ENCODE peak calls at places on chromosomes 3 and 15, in four cellular contexts. One of them, this sample, is unnamed.

GRCh38 chr3:58572634-58573230 is 4.5 kb downstream of the FAM107A start:
- DNase-seq in mesenteric fat pad: no peak
- DNase-seq in cerebellum: no peak
- DNase-seq in NCI-H1105 treated with DMSO at 0.1 percent for 48 hours: no peak
- DNase-seq in this sample: no peak

GRCh38 chr3:25229584-25229983 is 198.5 kb upstream of the RARB start:
- DNase-seq in NCI-H1105 treated with DMSO at 0.1 percent for 48 hours: no peak
- DNase-seq in cerebellum: no peak
- DNase-seq in mesenteric fat pad: no peak
- DNase-seq in this sample: no peak

GRCh38 chr15:92958105-92958504 is 58.0 kb downstream of the CHD2 start:
- DNase-seq in NCI-H1105 treated with DMSO at 0.1 percent for 48 hours: no peak
- DNase-seq in mesenteric fat pad: no peak
- DNase-seq in cerebellum: no peak
- DNase-seq in this sample: no peak

GRCh38 chr15:101157721-101158120 is 94.1 kb downstream of the CHSY1 start:
- DNase-seq in mesenteric fat pad: no peak
- DNase-seq in cerebellum: no peak
- DNase-seq in NCI-H1105 treated with DMSO at 0.1 percent for 48 hours: no peak
- DNase-seq in this sample: no peak

GRCh38 chr15:29099131-29099880 is 170.3 kb downstream of the NSMCE3 start:
- DNase-seq in NCI-H1105 treated with DMSO at 0.1 percent for 48 hours: no peak
- DNase-seq in mesenteric fat pad: no peak
- DNase-seq in cerebellum: peak
- DNase-seq in this sample: no peak

GRCh38 chr3:197494366-197495058 is 61.3 kb downstream of the BDH1 start:
- DNase-seq in NCI-H1105 treated with DMSO at 0.1 percent for 48 hours: no peak
- DNase-seq in mesenteric fat pad: no peak
- DNase-seq in cerebellum: no peak
- DNase-seq in this sample: no peak

GRCh38 chr3:148790370-148790769 is 37.2 kb upstream of the CPB1 start:
- DNase-seq in mesenteric fat pad: no peak
- DNase-seq in NCI-H1105 treated with DMSO at 0.1 percent for 48 hours: no peak
- DNase-seq in cerebellum: no peak
- DNase-seq in this sample: no peak

GRCh38 chr15:68186671-68187397 is 18.3 kb downstream of the CALML4 start:
- DNase-seq in cerebellum: peak
- DNase-seq in NCI-H1105 treated with DMSO at 0.1 percent for 48 hours: no peak
- DNase-seq in mesenteric fat pad: no peak
- DNase-seq in this sample: no peak

GRCh38 chr3:5166846-5167245 is 20.7 kb upstream of the EDEM1 start:
- DNase-seq in NCI-H1105 treated with DMSO at 0.1 percent for 48 hours: no peak
- DNase-seq in cerebellum: no peak
- DNase-seq in mesenteric fat pad: no peak
- DNase-seq in this sample: no peak

GRCh38 chr3:128814514-128815317 is 64.7 kb upstream of the ACAD9 start:
- DNase-seq in mesenteric fat pad: no peak
- DNase-seq in NCI-H1105 treated with DMSO at 0.1 percent for 48 hours: no peak
- DNase-seq in cerebellum: peak
- DNase-seq in this sample: no peak

GRCh38 chr3:167653750-167654149 is at the start of gene WDR49:
- DNase-seq in NCI-H1105 treated with DMSO at 0.1 percent for 48 hours: peak
- DNase-seq in mesenteric fat pad: no peak
- DNase-seq in cerebellum: no peak
- DNase-seq in this sample: no peak

GRCh38 chr3:45402138-45402537 is 13.8 kb downstream of the LARS2 start:
- DNase-seq in mesenteric fat pad: no peak
- DNase-seq in cerebellum: no peak
- DNase-seq in NCI-H1105 treated with DMSO at 0.1 percent for 48 hours: no peak
- DNase-seq in this sample: no peak

This sample was measured in mucosa of gallbladder.